ENCODE peak calls at places on chromosomes 1 and 21, in seven cellular contexts. T is AG09319, B is psoas muscle, R is neural crest cell, I is lower leg skin, A is esophagus squamous epithelium, G is mucosa of descending colon. X is an unnamed sample.

GRCh38 chr1:168726311-168726710 is 2.7 kb downstream of the DPT start:
- DNase-seq in T (no peak), B (no peak), R (no peak), I (no peak), A (no peak), G (no peak), X (no peak)

GRCh38 chr1:35029756-35030155 is 2.0 kb downstream of the ZMYM6 start:
- DNase-seq in T (no peak), B (no peak), R (no peak), I (no peak), A (no peak), G (no peak), X (no peak)

GRCh38 chr1:8671313-8671917 is 146.0 kb downstream of the RERE start:
- DNase-seq in T (peak; percentile 48), B (no peak), R (peak; percentile 17), I (no peak), A (no peak), G (no peak), X (no peak)

GRCh38 chr1:163038928-163039327 is 30.2 kb upstream of the RGS4 start:
- DNase-seq in T (no peak), B (no peak), R (no peak), I (no peak), A (no peak), G (no peak), X (no peak)

GRCh38 chr1:13816016-13816760 is 116.2 kb downstream of the PRDM2 start:
- DNase-seq in T (no peak), B (no peak), R (no peak), I (no peak), A (no peak), G (no peak), X (no peak)

GRCh38 chr1:168572669-168573068 is 3.7 kb upstream of the XCL1 start:
- DNase-seq in T (no peak), B (no peak), R (no peak), I (no peak), A (no peak), G (no peak), X (no peak)

GRCh38 chr1:156697481-156697880 is 7.9 kb downstream of the CRABP2 start:
- DNase-seq in T (no peak), B (no peak), R (no peak), I (no peak), A (no peak), G (no peak), X (no peak)

GRCh38 chr1:10674700-10675598 is 121.5 kb downstream of the CASZ1 start:
- DNase-seq in T (no peak), B (no peak), R (no peak), I (no peak), A (no peak), G (peak; percentile 74), X (no peak)

GRCh38 chr1:115142616-115143015 is 53.3 kb upstream of the TSPAN2 start:
- DNase-seq in T (no peak), B (no peak), R (no peak), I (no peak), A (no peak), G (no peak), X (no peak)

GRCh38 chr1:28921286-28921869 is 7.0 kb downstream of the EPB41 start:
- DNase-seq in T (no peak), B (no peak), R (no peak), I (no peak), A (no peak), G (no peak), X (no peak)

GRCh38 chr1:191368891-191369654 is 789.2 kb upstream of the RGS18 start:
- DNase-seq in T (no peak), B (no peak), R (no peak), I (no peak), A (no peak), G (no peak), X (no peak)

GRCh38 chr1:201573030-201573429 is 34.1 kb downstream of the NAV1 start:
- DNase-seq in T (no peak), B (no peak), R (no peak), I (no peak), A (no peak), G (no peak), X (no peak)

GRCh38 chr1:152599934-152600333 is at the start of gene LCE3C:
- DNase-seq in T (no peak), B (no peak), R (no peak), I (no peak), A (no peak), G (no peak), X (no peak)

GRCh38 chr1:244028701-244029100 is 22.4 kb upstream of the ZBTB18 start:
- DNase-seq in T (no peak), B (no peak), R (no peak), I (no peak), A (no peak), G (no peak), X (no peak)

GRCh38 chr1:93036672-93037071 is 42.4 kb upstream of the MTF2 start:
- DNase-seq in T (no peak), B (no peak), R (no peak), I (no peak), A (no peak), G (no peak), X (no peak)

GRCh38 chr1:22208265-22208972 is 65.5 kb upstream of the WNT4 start:
- DNase-seq in T (no peak), B (no peak), R (peak; percentile 13), I (no peak), A (no peak), G (no peak), X (no peak)

GRCh38 chr1:24121406-24121805 is 9.5 kb upstream of the MYOM3 start:
- DNase-seq in T (no peak), B (no peak), R (no peak), I (no peak), A (no peak), G (no peak), X (no peak)

GRCh38 chr1:100597784-100598183 is 59.8 kb downstream of the GPR88 start:
- DNase-seq in T (no peak), B (no peak), R (no peak), I (no peak), A (no peak), G (no peak), X (no peak)

GRCh38 chr1:23178414-23178813 is 9.8 kb upstream of the LUZP1 start:
- DNase-seq in T (no peak), B (no peak), R (no peak), I (no peak), A (no peak), G (no peak), X (no peak)

GRCh38 chr1:199931666-199932377 is 95.7 kb upstream of the NR5A2 start:
- DNase-seq in T (no peak), B (no peak), R (no peak), I (no peak), A (no peak), G (no peak), X (no peak)

GRCh38 chr1:183567584-183567983 is 22.7 kb downstream of the NCF2 start:
- DNase-seq in T (no peak), B (no peak), R (no peak), I (no peak), A (no peak), G (peak; percentile 78), X (no peak)

GRCh38 chr1:27633640-27634165 is 1.3 kb downstream of the FGR start:
- DNase-seq in T (no peak), B (no peak), R (no peak), I (no peak), A (no peak), G (no peak), X (no peak)

GRCh38 chr1:23798662-23799142 is 1.9 kb downstream of the GALE start:
- DNase-seq in T (no peak), B (no peak), R (no peak), I (no peak), A (no peak), G (peak; percentile 66), X (no peak)

DNA sequence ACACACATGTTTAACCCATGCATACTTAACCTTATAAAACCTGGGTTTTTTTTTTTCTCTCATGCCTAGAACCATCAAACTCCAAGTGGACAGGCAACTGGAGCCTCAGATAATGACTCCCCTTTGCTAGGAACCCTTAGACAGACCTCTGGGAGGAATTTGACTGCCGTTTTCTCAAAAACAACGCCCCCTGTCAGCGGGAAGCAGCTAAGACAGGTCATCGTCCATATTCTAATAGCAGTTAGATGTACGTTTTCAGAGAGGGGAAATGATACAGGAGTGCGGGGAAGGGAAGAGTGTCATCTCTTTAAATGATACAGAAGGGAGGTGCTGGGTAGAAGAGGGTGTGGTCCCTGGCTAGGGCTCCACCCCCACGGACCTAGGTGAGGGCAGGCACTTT is 34.7 kb downstream of the LRRC3 start:
- DNase-seq in T (no peak), B (no peak), R (no peak), I (no peak), A (no peak), G (no peak), X (no peak)
- TF ChIP-seq CTCF in T (no peak), B (no peak), R (peak; percentile 41), I (no peak), A (no peak), G (no peak), X (peak; percentile 55)

GRCh38 chr21:44738621-44739020 is 27.2 kb upstream of the TSPEAR start:
- DNase-seq in T (no peak), B (no peak), R (no peak), I (no peak), A (no peak), G (no peak), X (peak; percentile 50)

GRCh38 chr21:44741921-44742320 is 30.5 kb upstream of the TSPEAR start:
- DNase-seq in T (no peak), B (no peak), R (no peak), I (no peak), A (no peak), G (no peak), X (no peak)

GRCh38 chr21:44739316-44739715 is 27.9 kb upstream of the TSPEAR start:
- DNase-seq in T (no peak), B (no peak), R (no peak), I (no peak), A (no peak), G (no peak), X (peak; percentile 6)

GRCh38 chr21:44740721-44741120 is 29.3 kb upstream of the TSPEAR start:
- DNase-seq in T (no peak), B (no peak), R (no peak), I (no peak), A (no peak), G (no peak), X (peak; percentile 52)

GRCh38 chr21:44742418-44743153 is 31.2 kb upstream of the TSPEAR start:
- DNase-seq in T (no peak), B (no peak), R (no peak), I (no peak), A (no peak), G (no peak), X (no peak)
- TF ChIP-seq CTCF in T (peak; percentile 11), B (no peak), R (peak; percentile 56), I (no peak), A (no peak), G (no peak), X (peak; percentile 53)

GRCh38 chr1:167219646-167220536 is 795 bp upstream of the POU2F1 start:
- DNase-seq in T (no peak), B (peak; percentile 74), R (peak; percentile 69), I (peak; percentile 77), A (peak; percentile 58), G (peak; percentile 95), X (peak; percentile 86)
- TF ChIP-seq CTCF in T (no peak), B (no peak), R (no peak), I (no peak), A (no peak), G (no peak), X (peak; percentile 49)

GRCh38 chr1:69688178-69688577 is 120.5 kb downstream of the LRRC7 start:
- DNase-seq in T (no peak), B (no peak), R (no peak), I (no peak), A (no peak), G (no peak), X (no peak)

GRCh38 chr1:69691179-69691578 is 123.5 kb downstream of the LRRC7 start:
- DNase-seq in T (no peak), B (no peak), R (no peak), I (no peak), A (no peak), G (no peak), X (no peak)

GRCh38 chr1:69686367-69686984 is 118.8 kb downstream of the LRRC7 start:
- DNase-seq in T (no peak), B (no peak), R (no peak), I (no peak), A (no peak), G (no peak), X (no peak)
- TF ChIP-seq CTCF in T (no peak), B (no peak), R (peak; percentile 40), I (no peak), A (no peak), G (no peak), X (peak; percentile 54)

X was measured in type B pancreatic cell.